ENCODE peak calls at places on chromosomes 2 and 18, in five cellular contexts. G, T, X, Z and S are unnamed samples.
A peak's percentile ranks its signal among the peaks of the same experiment; 100 is the strongest.

GRCh38 chr18:50805732-50806131 is 14.1 kb downstream of the MRO start:
- DNase-seq in Z (no peak), X (peak; percentile 16), T (no peak), G (no peak), S (no peak)

GRCh38 chr2:227608469-227609338 is 5.9 kb downstream of the SCYGR3 start:
- DNase-seq in X (no peak), Z (no peak), T (no peak), G (no peak), S (peak; percentile 13)

GRCh38 chr18:9751371-9752031 is 43.4 kb downstream of the RAB31 start:
- DNase-seq in X (no peak), G (no peak), Z (no peak), T (no peak), S (no peak)

GRCh38 chr2:119006441-119006840 is 64.4 kb downstream of the MARCO start:
- DNase-seq in G (no peak), X (no peak), Z (no peak), T (no peak), S (no peak)

GRCh38 chr2:129112181-129112580 is 793.5 kb upstream of the HS6ST1 start:
- DNase-seq in T (no peak), G (no peak), Z (no peak), X (no peak), S (no peak)

GRCh38 chr2:204840504-204840903 is 295.2 kb downstream of the PARD3B start:
- DNase-seq in T (no peak), X (no peak), G (no peak), Z (no peak), S (no peak)

GRCh38 chr2:114714316-114714715 is 271.9 kb downstream of the DPP10 start:
- DNase-seq in G (no peak), T (no peak), Z (no peak), X (no peak), S (peak; percentile 1)

GRCh38 chr18:74899554-74899953 is 301.9 kb downstream of the ZNF407 start:
- DNase-seq in Z (no peak), X (peak; percentile 76), T (peak; percentile 23), G (no peak), S (peak; percentile 73)

GRCh38 chr18:58105908-58106673 is 62.1 kb downstream of the NEDD4L start:
- DNase-seq in T (no peak), X (peak; percentile 15), G (no peak), Z (no peak), S (no peak)